ENCODE peak calls at places on chromosomes 4 and X, in five cellular contexts. X, E, Z, O and N are unnamed samples.

GRCh38 chr4:15194520-15194919 is 192.2 kb downstream of the CPEB2 start:
- DNase-seq in O (no peak), Z (no peak), X (no peak), E (no peak), N (no peak)

GRCh38 chrX:24498181-24498580 is 33.1 kb downstream of the PDK3 start:
- DNase-seq in Z (peak), O (no peak), E (peak), X (no peak), N (no peak)

GRCh38 chr4:76745264-76745663 is 152.7 kb downstream of the SOWAHB start:
- DNase-seq in O (no peak), E (no peak), Z (no peak), X (no peak), N (peak)

GRCh38 chr4:64738240-64738639 is 329.0 kb upstream of the TECRL start:
- DNase-seq in O (no peak), X (no peak), E (no peak), Z (no peak), N (no peak)

GRCh38 chr4:127249066-127249766 is 383.5 kb upstream of the INTU start:
- DNase-seq in X (no peak), Z (no peak), E (no peak), O (peak), N (peak)

GRCh38 chr4:153259679-153260078 is 55.4 kb downstream of the TRIM2 start:
- DNase-seq in E (no peak), Z (no peak), O (no peak), X (no peak), N (no peak)

GRCh38 chr4:101824500-101824899 is 34.0 kb downstream of the BANK1 start:
- DNase-seq in O (no peak), E (no peak), X (no peak), Z (no peak), N (no peak)

GRCh38 chrX:139196890-139197289 is 333.6 kb upstream of the F9 start:
- DNase-seq in Z (no peak), E (peak), X (no peak), O (no peak), N (no peak)

GRCh38 chrX:116204947-116205346 is 34.4 kb downstream of the AGTR2 start:
- DNase-seq in O (peak), E (peak), X (no peak), Z (no peak), N (peak)

GRCh38 chr4:73612032-73612431 is 8.2 kb downstream of the RASSF6 start:
- DNase-seq in E (no peak), X (no peak), O (no peak), Z (no peak), N (no peak)